ENCODE peak calls at places on chromosomes 2 and 18, in six cellular contexts. F, H, D, Z, I and G are unnamed samples.

GRCh38 chr18:26777316-26778053 is 88.0 kb downstream of the AQP4 start:
- DNase-seq in F (no peak), H (no peak), D (peak; percentile 50), Z (no peak), I (no peak), G (no peak)

GRCh38 chr2:43221660-43222471 is 4.5 kb downstream of the ZFP36L2 start:
- DNase-seq in F (peak; percentile 86), H (peak; percentile 97), D (peak; percentile 93), Z (peak; percentile 65), I (no peak), G (peak; percentile 96)

GRCh38 chr2:231312066-231312465 is 83.4 kb upstream of the B3GNT7 start:
- DNase-seq in F (no peak), H (no peak), D (no peak), Z (no peak), I (no peak), G (no peak)

GRCh38 chr2:127647242-127648190 is 1.6 kb downstream of the GPR17 start:
- DNase-seq in F (no peak), H (peak; percentile 25), D (no peak), Z (peak; percentile 34), I (no peak), G (peak; percentile 36)

GRCh38 chr2:27946530-27946929 is 56.0 kb downstream of the BABAM2 start:
- DNase-seq in F (no peak), H (no peak), D (no peak), Z (peak; percentile 2), I (no peak), G (no peak)

GRCh38 chr2:108412995-108413726 is 35.4 kb downstream of the SULT1C4 start:
- DNase-seq in F (no peak), H (peak; percentile 91), D (no peak), Z (peak; percentile 99), I (no peak), G (peak; percentile 90)

GRCh38 chr2:104853926-104854506 is at the start of gene POU3F3:
- DNase-seq in F (peak; percentile 96), H (no peak), D (peak; percentile 99), Z (peak; percentile 10), I (peak; percentile 96), G (no peak)

GRCh38 chr18:63285332-63285731 is 34.2 kb downstream of the BCL2 start:
- DNase-seq in F (no peak), H (no peak), D (no peak), Z (no peak), I (no peak), G (no peak)

GRCh38 chr18:45416168-45416567 is 199.1 kb upstream of the SLC14A2 start:
- DNase-seq in F (no peak), H (no peak), D (no peak), Z (no peak), I (no peak), G (no peak)

GRCh38 chr2:158845869-158846268 is 50.8 kb downstream of the DAPL1 start:
- DNase-seq in F (no peak), H (no peak), D (no peak), Z (no peak), I (no peak), G (no peak)

GRCh38 chr2:60411295-60411694 is 142.2 kb downstream of the BCL11A start:
- DNase-seq in F (no peak), H (peak; percentile 26), D (no peak), Z (no peak), I (no peak), G (peak; percentile 20)

GRCh38 chr2:173513117-173513516 is 158.4 kb downstream of the CDCA7 start:
- DNase-seq in F (no peak), H (no peak), D (no peak), Z (peak; percentile 18), I (no peak), G (no peak)

GRCh38 chr18:77062518-77063003 is 70.0 kb downstream of the MBP start:
- DNase-seq in F (no peak), H (peak; percentile 48), D (no peak), Z (peak; percentile 76), I (no peak), G (no peak)

GRCh38 chr2:11013196-11013595 is 101.5 kb downstream of the KCNF1 start:
- DNase-seq in F (no peak), H (no peak), D (no peak), Z (no peak), I (no peak), G (no peak)

GRCh38 chr2:52632543-52632942 is 1135.1 kb upstream of the CHAC2 start:
- DNase-seq in F (no peak), H (no peak), D (peak; percentile 62), Z (no peak), I (no peak), G (no peak)

GRCh38 chr2:156079845-156080244 is 252.7 kb downstream of the NR4A2 start:
- DNase-seq in F (no peak), H (no peak), D (no peak), Z (no peak), I (no peak), G (no peak)

GRCh38 chr2:166090346-166090745 is 37.5 kb downstream of the SCN1A start:
- DNase-seq in F (no peak), H (peak; percentile 48), D (no peak), Z (peak; percentile 11), I (no peak), G (peak; percentile 14)

GRCh38 chr2:56185582-56186046 is 1.8 kb downstream of the CCDC85A start:
- DNase-seq in F (peak; percentile 40), H (no peak), D (peak; percentile 69), Z (no peak), I (no peak), G (peak; percentile 61)

GRCh38 chr2:205680067-205680466 is 2.2 kb upstream of the NRP2 start:
- DNase-seq in F (peak; percentile 86), H (peak; percentile 92), D (peak; percentile 92), Z (peak; percentile 89), I (peak; percentile 89), G (peak; percentile 91)

GRCh38 chr2:12637754-12638153 is 79.0 kb upstream of the TRIB2 start:
- DNase-seq in F (no peak), H (peak; percentile 35), D (no peak), Z (no peak), I (no peak), G (peak; percentile 60)

GRCh38 chr2:15749460-15750432 is 158.1 kb downstream of the DDX1 start:
- DNase-seq in F (no peak), H (no peak), D (peak; percentile 16), Z (peak; percentile 19), I (no peak), G (peak; percentile 15)

GRCh38 chr2:66869076-66869475 is 434.2 kb downstream of the MEIS1 start:
- DNase-seq in F (no peak), H (peak; percentile 96), D (no peak), Z (no peak), I (no peak), G (peak; percentile 93)
- H2AFZ ChIP-seq in F (no peak overlapping the region), H (no peak overlapping the region), D (no peak overlapping the region), Z (no peak overlapping the region), I (no peak overlapping the region), G (no peak overlapping the region)

DNA sequence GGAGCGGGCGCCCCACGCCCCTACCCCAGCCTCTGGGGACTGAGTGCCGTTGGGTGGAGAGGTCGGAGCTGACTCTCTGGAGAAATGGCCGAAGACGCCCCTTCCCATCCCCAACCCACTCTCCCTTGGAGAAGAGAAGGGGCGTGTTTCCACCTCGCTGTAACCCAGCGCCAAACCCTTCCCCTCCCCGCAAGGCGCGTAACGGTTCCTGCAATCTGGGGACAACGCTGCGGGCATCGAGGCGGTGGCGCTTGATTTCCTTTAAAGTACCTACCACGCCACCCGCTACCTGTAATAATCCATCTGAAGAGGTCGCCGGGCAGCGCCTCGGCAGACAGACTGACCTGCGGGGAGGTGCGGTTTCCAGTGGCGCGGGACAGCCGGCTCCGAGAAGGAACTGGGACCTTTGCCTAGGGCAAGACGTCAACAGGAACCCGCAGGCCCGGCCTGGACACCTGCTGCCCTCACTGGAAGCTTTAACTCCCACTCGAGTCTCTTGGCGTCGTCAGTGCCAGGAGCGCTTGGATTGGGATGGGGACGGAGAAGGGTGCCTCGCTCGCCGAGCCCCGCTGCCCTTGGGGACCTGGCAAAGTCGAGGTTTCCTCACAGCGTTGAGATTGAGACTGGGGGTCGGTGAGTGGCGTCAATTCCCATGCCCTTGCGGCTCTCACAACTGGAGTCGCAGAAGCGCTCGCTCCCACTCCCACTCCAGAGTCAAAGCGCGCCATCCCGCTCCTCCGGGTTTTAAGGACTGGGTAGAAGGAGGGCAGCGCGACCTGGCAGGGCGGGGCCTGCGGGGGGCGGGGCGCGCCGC is at the start of gene CYP1B1:
- DNase-seq in F (no peak), H (no peak), D (no peak), Z (peak; percentile 44), I (no peak), G (peak; percentile 65)
- H2BK120ac ChIP-seq in F (no peak within 1 kb of the TSS), H (peak within 1 kb of the TSS; percentile 77), D (no peak within 1 kb of the TSS), Z (no peak within 1 kb of the TSS), I (no peak within 1 kb of the TSS), G (peak within 1 kb of the TSS; percentile 73)

GRCh38 chr2:33482518-33482917 is 6.1 kb downstream of the RASGRP3 start:
- DNase-seq in F (no peak), H (no peak), D (no peak), Z (no peak), I (no peak), G (no peak)
- H2AFZ ChIP-seq in F (no peak overlapping the region), H (no peak overlapping the region), D (no peak overlapping the region), Z (no peak overlapping the region), I (no peak overlapping the region), G (no peak overlapping the region)

GRCh38 chr2:171316755-171317337 is 116.9 kb downstream of the METTL8 start:
- DNase-seq in F (no peak), H (no peak), D (peak; percentile 66), Z (no peak), I (no peak), G (no peak)
- H2BK120ac ChIP-seq in F (no peak overlapping the region), H (no peak overlapping the region), D (no peak overlapping the region), Z (no peak overlapping the region), I (peak overlapping the region; percentile 99), G (no peak overlapping the region)

GRCh38 chr2:207131634-207132418 is 33.9 kb downstream of the KLF7 start:
- DNase-seq in F (no peak), H (no peak), D (no peak), Z (no peak), I (no peak), G (no peak)

GRCh38 chr2:207130958-207131521 is 34.7 kb downstream of the KLF7 start:
- DNase-seq in F (no peak), H (no peak), D (no peak), Z (no peak), I (no peak), G (no peak)

GRCh38 chr2:207135340-207135739 is 30.4 kb downstream of the KLF7 start:
- DNase-seq in F (no peak), H (peak; percentile 56), D (no peak), Z (peak; percentile 37), I (no peak), G (peak; percentile 80)

GRCh38 chr2:207133862-207134519 is 31.8 kb downstream of the KLF7 start:
- DNase-seq in F (no peak), H (peak; percentile 89), D (no peak), Z (no peak), I (no peak), G (peak; percentile 78)

GRCh38 chr2:207133493-207133861 is 32.3 kb downstream of the KLF7 start:
- DNase-seq in F (no peak), H (no peak), D (no peak), Z (no peak), I (no peak), G (no peak)
- H2AFZ ChIP-seq in F (no peak overlapping the region), H (no peak overlapping the region), D (no peak overlapping the region), Z (no peak overlapping the region), I (no peak overlapping the region), G (no peak overlapping the region)